ENCODE peak calls at places on chromosomes 13 and 19, in four cellular contexts. One of them, this sample, is unnamed.

GRCh38 chr13:110000534-110001345 is 214.4 kb upstream of the IRS2 start:
- DNase-seq in AG10803: no peak
- DNase-seq in stimulated activated CD4-positive, alpha-beta T cell treated with anti-CD3 and anti-CD28 coated beads, Interleukin-15, amount 100 ng/mL, for 1 hour: no peak
- DNase-seq in immature natural killer cell: no peak
- DNase-seq in this sample: no peak

GRCh38 chr13:75372517-75372916 is 109.5 kb downstream of the TBC1D4 start:
- DNase-seq in AG10803: peak
- DNase-seq in stimulated activated CD4-positive, alpha-beta T cell treated with anti-CD3 and anti-CD28 coated beads, Interleukin-15, amount 100 ng/mL, for 1 hour: no peak
- DNase-seq in immature natural killer cell: peak
- DNase-seq in this sample: no peak

GRCh38 chr19:16118489-16119033 is 6.9 kb downstream of the RAB8A start:
- DNase-seq in AG10803: no peak
- DNase-seq in immature natural killer cell: peak
- DNase-seq in stimulated activated CD4-positive, alpha-beta T cell treated with anti-CD3 and anti-CD28 coated beads, Interleukin-15, amount 100 ng/mL, for 1 hour: no peak
- DNase-seq in this sample: no peak

GRCh38 chr19:15452111-15453047 is 2.6 kb upstream of the WIZ start:
- DNase-seq in AG10803: peak
- DNase-seq in immature natural killer cell: peak
- DNase-seq in stimulated activated CD4-positive, alpha-beta T cell treated with anti-CD3 and anti-CD28 coated beads, Interleukin-15, amount 100 ng/mL, for 1 hour: no peak
- DNase-seq in this sample: no peak

GRCh38 chr19:7340959-7341837 is 7.5 kb upstream of the ARHGEF18 start:
- DNase-seq in immature natural killer cell: peak
- DNase-seq in AG10803: peak
- DNase-seq in stimulated activated CD4-positive, alpha-beta T cell treated with anti-CD3 and anti-CD28 coated beads, Interleukin-15, amount 100 ng/mL, for 1 hour: peak
- DNase-seq in this sample: peak

GRCh38 chr13:43822969-43823368 is 36.2 kb upstream of the ENOX1 start:
- DNase-seq in stimulated activated CD4-positive, alpha-beta T cell treated with anti-CD3 and anti-CD28 coated beads, Interleukin-15, amount 100 ng/mL, for 1 hour: no peak
- DNase-seq in AG10803: no peak
- DNase-seq in immature natural killer cell: no peak
- DNase-seq in this sample: no peak

GRCh38 chr19:5354403-5354802 is 13.8 kb upstream of the PTPRS start:
- DNase-seq in stimulated activated CD4-positive, alpha-beta T cell treated with anti-CD3 and anti-CD28 coated beads, Interleukin-15, amount 100 ng/mL, for 1 hour: no peak
- DNase-seq in immature natural killer cell: no peak
- DNase-seq in AG10803: no peak
- DNase-seq in this sample: no peak

GRCh38 chr13:73406454-73406853 is 347.6 kb downstream of the KLF5 start:
- DNase-seq in immature natural killer cell: no peak
- DNase-seq in AG10803: no peak
- DNase-seq in stimulated activated CD4-positive, alpha-beta T cell treated with anti-CD3 and anti-CD28 coated beads, Interleukin-15, amount 100 ng/mL, for 1 hour: no peak
- DNase-seq in this sample: no peak

GRCh38 chr19:49433240-49433901 is 8.0 kb downstream of the SLC17A7 start:
- DNase-seq in immature natural killer cell: no peak
- DNase-seq in AG10803: no peak
- DNase-seq in stimulated activated CD4-positive, alpha-beta T cell treated with anti-CD3 and anti-CD28 coated beads, Interleukin-15, amount 100 ng/mL, for 1 hour: no peak
- DNase-seq in this sample: no peak

GRCh38 chr19:3868770-3869456 is at the start of gene ZFR2:
- DNase-seq in stimulated activated CD4-positive, alpha-beta T cell treated with anti-CD3 and anti-CD28 coated beads, Interleukin-15, amount 100 ng/mL, for 1 hour: no peak
- DNase-seq in immature natural killer cell: no peak
- DNase-seq in AG10803: no peak
- DNase-seq in this sample: no peak

GRCh38 chr19:15622991-15623390 is 8.0 kb downstream of the CYP4F8 start:
- DNase-seq in stimulated activated CD4-positive, alpha-beta T cell treated with anti-CD3 and anti-CD28 coated beads, Interleukin-15, amount 100 ng/mL, for 1 hour: no peak
- DNase-seq in AG10803: no peak
- DNase-seq in immature natural killer cell: no peak
- DNase-seq in this sample: no peak

GRCh38 chr19:49333426-49334288 is 1.5 kb upstream of the CD37 start:
- DNase-seq in AG10803: no peak
- DNase-seq in immature natural killer cell: peak
- DNase-seq in stimulated activated CD4-positive, alpha-beta T cell treated with anti-CD3 and anti-CD28 coated beads, Interleukin-15, amount 100 ng/mL, for 1 hour: peak
- DNase-seq in this sample: peak

GRCh38 chr13:42485272-42485671 is 88.7 kb upstream of the TNFSF11 start:
- DNase-seq in immature natural killer cell: no peak
- DNase-seq in AG10803: no peak
- DNase-seq in stimulated activated CD4-positive, alpha-beta T cell treated with anti-CD3 and anti-CD28 coated beads, Interleukin-15, amount 100 ng/mL, for 1 hour: no peak
- DNase-seq in this sample: no peak

GRCh38 chr19:40374084-40374483 is 15.9 kb downstream of the HIPK4 start:
- DNase-seq in stimulated activated CD4-positive, alpha-beta T cell treated with anti-CD3 and anti-CD28 coated beads, Interleukin-15, amount 100 ng/mL, for 1 hour: no peak
- DNase-seq in AG10803: no peak
- DNase-seq in immature natural killer cell: no peak
- DNase-seq in this sample: no peak

GRCh38 chr19:46180701-46181385 is 32.8 kb downstream of the IGFL2 start:
- DNase-seq in AG10803: peak
- DNase-seq in immature natural killer cell: no peak
- DNase-seq in stimulated activated CD4-positive, alpha-beta T cell treated with anti-CD3 and anti-CD28 coated beads, Interleukin-15, amount 100 ng/mL, for 1 hour: no peak
- DNase-seq in this sample: no peak

GRCh38 chr13:65631078-65631477 is 1599.1 kb downstream of the PCDH9 start:
- DNase-seq in immature natural killer cell: no peak
- DNase-seq in AG10803: no peak
- DNase-seq in stimulated activated CD4-positive, alpha-beta T cell treated with anti-CD3 and anti-CD28 coated beads, Interleukin-15, amount 100 ng/mL, for 1 hour: no peak
- DNase-seq in this sample: no peak

GRCh38 chr13:44865722-44866484 is 123.4 kb downstream of the NUFIP1 start:
- DNase-seq in stimulated activated CD4-positive, alpha-beta T cell treated with anti-CD3 and anti-CD28 coated beads, Interleukin-15, amount 100 ng/mL, for 1 hour: no peak
- DNase-seq in immature natural killer cell: no peak
- DNase-seq in AG10803: no peak
- DNase-seq in this sample: no peak

GRCh38 chr19:39299404-39299803 is 3.2 kb downstream of the IFNL1 start:
- DNase-seq in immature natural killer cell: peak
- DNase-seq in AG10803: no peak
- DNase-seq in stimulated activated CD4-positive, alpha-beta T cell treated with anti-CD3 and anti-CD28 coated beads, Interleukin-15, amount 100 ng/mL, for 1 hour: no peak
- DNase-seq in this sample: no peak

GRCh38 chr19:4602915-4603314 is 36.4 kb upstream of the TNFAIP8L1 start:
- DNase-seq in AG10803: no peak
- DNase-seq in immature natural killer cell: no peak
- DNase-seq in stimulated activated CD4-positive, alpha-beta T cell treated with anti-CD3 and anti-CD28 coated beads, Interleukin-15, amount 100 ng/mL, for 1 hour: no peak
- DNase-seq in this sample: no peak

GRCh38 chr13:48532146-48532472 is 771 bp downstream of the RCBTB2 start:
- DNase-seq in AG10803: peak
- DNase-seq in immature natural killer cell: no peak
- DNase-seq in stimulated activated CD4-positive, alpha-beta T cell treated with anti-CD3 and anti-CD28 coated beads, Interleukin-15, amount 100 ng/mL, for 1 hour: no peak
- DNase-seq in this sample: no peak

GRCh38 chr19:16421982-16422381 is 49.8 kb downstream of the EPS15L1 start:
- DNase-seq in immature natural killer cell: no peak
- DNase-seq in AG10803: no peak
- DNase-seq in stimulated activated CD4-positive, alpha-beta T cell treated with anti-CD3 and anti-CD28 coated beads, Interleukin-15, amount 100 ng/mL, for 1 hour: no peak
- DNase-seq in this sample: no peak

GRCh38 chr13:109426690-109426990 is 359.7 kb downstream of the IRS2 start:
- DNase-seq in stimulated activated CD4-positive, alpha-beta T cell treated with anti-CD3 and anti-CD28 coated beads, Interleukin-15, amount 100 ng/mL, for 1 hour: no peak
- DNase-seq in AG10803: no peak
- DNase-seq in immature natural killer cell: no peak
- DNase-seq in this sample: no peak

GRCh38 chr13:114106526-114106925 is 25.9 kb downstream of the RASA3 start:
- DNase-seq in stimulated activated CD4-positive, alpha-beta T cell treated with anti-CD3 and anti-CD28 coated beads, Interleukin-15, amount 100 ng/mL, for 1 hour: no peak
- DNase-seq in immature natural killer cell: no peak
- DNase-seq in AG10803: no peak
- DNase-seq in this sample: no peak

GRCh38 chr19:8210660-8211101 is 1.5 kb downstream of the CERS4 start:
- DNase-seq in stimulated activated CD4-positive, alpha-beta T cell treated with anti-CD3 and anti-CD28 coated beads, Interleukin-15, amount 100 ng/mL, for 1 hour: no peak
- DNase-seq in AG10803: no peak
- DNase-seq in immature natural killer cell: no peak
- DNase-seq in this sample: no peak

GRCh38 chr13:93320942-93321341 is 94.3 kb downstream of the GPC6 start:
- DNase-seq in immature natural killer cell: no peak
- DNase-seq in stimulated activated CD4-positive, alpha-beta T cell treated with anti-CD3 and anti-CD28 coated beads, Interleukin-15, amount 100 ng/mL, for 1 hour: no peak
- DNase-seq in AG10803: peak
- DNase-seq in this sample: no peak

GRCh38 chr13:49858183-49858856 is 65.8 kb upstream of the KPNA3 start:
- DNase-seq in stimulated activated CD4-positive, alpha-beta T cell treated with anti-CD3 and anti-CD28 coated beads, Interleukin-15, amount 100 ng/mL, for 1 hour: no peak
- DNase-seq in AG10803: peak
- DNase-seq in immature natural killer cell: no peak
- DNase-seq in this sample: no peak

GRCh38 chr19:6292006-6292405 is 12.2 kb upstream of the MLLT1 start:
- DNase-seq in stimulated activated CD4-positive, alpha-beta T cell treated with anti-CD3 and anti-CD28 coated beads, Interleukin-15, amount 100 ng/mL, for 1 hour: no peak
- DNase-seq in AG10803: no peak
- DNase-seq in immature natural killer cell: no peak
- DNase-seq in this sample: no peak

GRCh38 chr19:55432355-55432959 is 10.6 kb downstream of the SHISA7 start:
- DNase-seq in immature natural killer cell: no peak
- DNase-seq in stimulated activated CD4-positive, alpha-beta T cell treated with anti-CD3 and anti-CD28 coated beads, Interleukin-15, amount 100 ng/mL, for 1 hour: no peak
- DNase-seq in AG10803: no peak
- DNase-seq in this sample: no peak

GRCh38 chr19:6678690-6679109 is 8.7 kb upstream of the TNFSF14 start:
- DNase-seq in immature natural killer cell: no peak
- DNase-seq in AG10803: no peak
- DNase-seq in stimulated activated CD4-positive, alpha-beta T cell treated with anti-CD3 and anti-CD28 coated beads, Interleukin-15, amount 100 ng/mL, for 1 hour: no peak
- DNase-seq in this sample: no peak